ENCODE peak calls at places on chromosomes 2 and 18, in five cellular contexts. One of them, this sample, is unnamed.

GRCh38 chr2:30272761-30273573 is 41.6 kb downstream of the LBH start:
- DNase-seq in NB4: no peak
- DNase-seq in HCT116: no peak
- DNase-seq in ovary: no peak
- DNase-seq in stomach: no peak
- DNase-seq in this sample: no peak

GRCh38 chr2:153388246-153388645 is 90.3 kb downstream of the RPRM start:
- DNase-seq in HCT116: no peak
- DNase-seq in NB4: no peak
- DNase-seq in ovary: no peak
- DNase-seq in stomach: no peak
- DNase-seq in this sample: no peak

GRCh38 chr2:67666386-67667053 is 269.4 kb downstream of the ETAA1 start:
- DNase-seq in stomach: no peak
- DNase-seq in HCT116: no peak
- DNase-seq in ovary: no peak
- DNase-seq in NB4: no peak
- DNase-seq in this sample: no peak

GRCh38 chr2:102258386-102259074 is 52.8 kb upstream of the IL1RL1 start:
- DNase-seq in stomach: no peak
- DNase-seq in ovary: no peak
- DNase-seq in NB4: peak
- DNase-seq in HCT116: peak
- DNase-seq in this sample: no peak

GRCh38 chr2:100017633-100018032 is 124.8 kb downstream of the AFF3 start:
- DNase-seq in NB4: no peak
- DNase-seq in HCT116: no peak
- DNase-seq in ovary: no peak
- DNase-seq in stomach: no peak
- DNase-seq in this sample: no peak

GRCh38 chr18:53795061-53795460 is 429.4 kb downstream of the MBD2 start:
- DNase-seq in HCT116: no peak
- DNase-seq in stomach: no peak
- DNase-seq in ovary: no peak
- DNase-seq in NB4: no peak
- DNase-seq in this sample: no peak

GRCh38 chr18:58615150-58616132 is 13.4 kb downstream of the ALPK2 start:
- DNase-seq in stomach: peak
- DNase-seq in HCT116: no peak
- DNase-seq in NB4: no peak
- DNase-seq in ovary: no peak
- DNase-seq in this sample: no peak

GRCh38 chr2:27638709-27639108 is 9.9 kb downstream of the GPN1 start:
- DNase-seq in stomach: no peak
- DNase-seq in NB4: no peak
- DNase-seq in ovary: no peak
- DNase-seq in HCT116: no peak
- DNase-seq in this sample: no peak

GRCh38 chr2:80238692-80239469 is 65.7 kb downstream of the LRRTM1 start:
- DNase-seq in stomach: peak
- DNase-seq in NB4: peak
- DNase-seq in ovary: no peak
- DNase-seq in HCT116: peak
- DNase-seq in this sample: peak

GRCh38 chr2:12456293-12457151 is 260.2 kb upstream of the TRIB2 start:
- DNase-seq in HCT116: peak
- DNase-seq in NB4: peak
- DNase-seq in ovary: peak
- DNase-seq in stomach: peak
- DNase-seq in this sample: peak

GRCh38 chr2:12587228-12587627 is 129.5 kb upstream of the TRIB2 start:
- DNase-seq in ovary: no peak
- DNase-seq in stomach: no peak
- DNase-seq in NB4: no peak
- DNase-seq in HCT116: no peak
- DNase-seq in this sample: no peak

GRCh38 chr18:51447351-51447896 is 249.9 kb upstream of the MEX3C start:
- DNase-seq in HCT116: no peak
- DNase-seq in ovary: no peak
- DNase-seq in stomach: no peak
- DNase-seq in NB4: no peak
- DNase-seq in this sample: peak

GRCh38 chr2:62305421-62306176 is 109.7 kb downstream of the B3GNT2 start:
- DNase-seq in HCT116: no peak
- DNase-seq in stomach: no peak
- DNase-seq in NB4: peak
- DNase-seq in ovary: no peak
- DNase-seq in this sample: no peak

GRCh38 chr2:9215680-9216079 is 9.1 kb downstream of the ASAP2 start:
- DNase-seq in HCT116: no peak
- DNase-seq in NB4: no peak
- DNase-seq in ovary: no peak
- DNase-seq in stomach: no peak
- DNase-seq in this sample: no peak

GRCh38 chr2:164048729-164049128 is 312.9 kb upstream of the FIGN start:
- DNase-seq in HCT116: no peak
- DNase-seq in NB4: no peak
- DNase-seq in stomach: no peak
- DNase-seq in ovary: no peak
- DNase-seq in this sample: no peak

GRCh38 chr2:121286506-121286905 is 1.5 kb upstream of the TFCP2L1 start:
- DNase-seq in HCT116: no peak
- DNase-seq in NB4: peak
- DNase-seq in ovary: no peak
- DNase-seq in stomach: no peak
- DNase-seq in this sample: no peak

GRCh38 chr2:131035112-131035825 is 58.0 kb downstream of the FAM168B start:
- DNase-seq in stomach: peak
- DNase-seq in HCT116: no peak
- DNase-seq in ovary: no peak
- DNase-seq in NB4: no peak
- DNase-seq in this sample: peak

GRCh38 chr2:189624648-189625355 is 36.5 kb upstream of the ASNSD1 start:
- DNase-seq in NB4: no peak
- DNase-seq in HCT116: no peak
- DNase-seq in stomach: no peak
- DNase-seq in ovary: no peak
- DNase-seq in this sample: no peak

GRCh38 chr2:106336108-106336507 is 132.1 kb downstream of the RGPD3 start:
- DNase-seq in NB4: no peak
- DNase-seq in stomach: no peak
- DNase-seq in ovary: no peak
- DNase-seq in HCT116: no peak
- DNase-seq in this sample: no peak

GRCh38 chr2:188610827-188611226 is 319.2 kb downstream of the GULP1 start:
- DNase-seq in HCT116: no peak
- DNase-seq in NB4: peak
- DNase-seq in ovary: peak
- DNase-seq in stomach: no peak
- DNase-seq in this sample: no peak

GRCh38 chr2:98457045-98457696 is 12.5 kb downstream of the INPP4A start:
- DNase-seq in HCT116: no peak
- DNase-seq in stomach: no peak
- DNase-seq in ovary: no peak
- DNase-seq in NB4: no peak
- DNase-seq in this sample: no peak

GRCh38 chr2:50782543-50782942 is 249.4 kb downstream of the NRXN1 start:
- DNase-seq in ovary: no peak
- DNase-seq in NB4: no peak
- DNase-seq in HCT116: no peak
- DNase-seq in stomach: no peak
- DNase-seq in this sample: no peak

GRCh38 chr2:50785781-50786180 is 246.2 kb downstream of the NRXN1 start:
- DNase-seq in stomach: no peak
- DNase-seq in ovary: no peak
- DNase-seq in HCT116: no peak
- DNase-seq in NB4: no peak
- DNase-seq in this sample: no peak

GRCh38 chr2:50783116-50783515 is 248.8 kb downstream of the NRXN1 start:
- DNase-seq in ovary: no peak
- DNase-seq in NB4: no peak
- DNase-seq in stomach: no peak
- DNase-seq in HCT116: no peak
- DNase-seq in this sample: no peak

GRCh38 chr2:50787636-50788035 is 244.3 kb downstream of the NRXN1 start:
- DNase-seq in ovary: no peak
- DNase-seq in NB4: no peak
- DNase-seq in stomach: no peak
- DNase-seq in HCT116: no peak
- DNase-seq in this sample: no peak

GRCh38 chr2:50786345-50786744 is 245.6 kb downstream of the NRXN1 start:
- DNase-seq in ovary: no peak
- DNase-seq in HCT116: no peak
- DNase-seq in NB4: no peak
- DNase-seq in stomach: no peak
- DNase-seq in this sample: no peak
- TF ChIP-seq CTCF in ovary: no peak
- TF ChIP-seq CTCF in HCT116: no peak
- TF ChIP-seq CTCF in NB4: no peak
- TF ChIP-seq CTCF in stomach: no peak
- TF ChIP-seq CTCF in this sample: no peak

GRCh38 chr2:138780451-138780880 is 276 bp upstream of the NXPH2 start:
- DNase-seq in HCT116: no peak
- DNase-seq in stomach: no peak
- DNase-seq in NB4: no peak
- DNase-seq in ovary: no peak
- DNase-seq in this sample: no peak
- H3K4me3 ChIP-seq in HCT116: no peak
- H3K4me3 ChIP-seq in stomach: peak
- H3K4me3 ChIP-seq in NB4: no peak
- H3K4me3 ChIP-seq in ovary: peak
- H3K4me3 ChIP-seq in this sample: peak

GRCh38 chr2:218393750-218394290 is 5.8 kb upstream of the CTDSP1 start:
- DNase-seq in ovary: no peak
- DNase-seq in HCT116: no peak
- DNase-seq in NB4: peak
- DNase-seq in stomach: no peak
- DNase-seq in this sample: no peak
- TF ChIP-seq POLR2A in ovary: no peak
- TF ChIP-seq POLR2A in HCT116: no peak
- TF ChIP-seq POLR2A in NB4: no peak
- TF ChIP-seq POLR2A in stomach: no peak
- TF ChIP-seq POLR2A in this sample: no peak

GRCh38 chr2:138819964-138820363 is 39.8 kb upstream of the NXPH2 start:
- DNase-seq in HCT116: no peak
- DNase-seq in ovary: no peak
- DNase-seq in NB4: no peak
- DNase-seq in stomach: no peak
- DNase-seq in this sample: no peak
- TF ChIP-seq CTCF in HCT116: no peak
- TF ChIP-seq CTCF in ovary: no peak
- TF ChIP-seq CTCF in NB4: no peak
- TF ChIP-seq CTCF in stomach: no peak
- TF ChIP-seq CTCF in this sample: no peak

DNA sequence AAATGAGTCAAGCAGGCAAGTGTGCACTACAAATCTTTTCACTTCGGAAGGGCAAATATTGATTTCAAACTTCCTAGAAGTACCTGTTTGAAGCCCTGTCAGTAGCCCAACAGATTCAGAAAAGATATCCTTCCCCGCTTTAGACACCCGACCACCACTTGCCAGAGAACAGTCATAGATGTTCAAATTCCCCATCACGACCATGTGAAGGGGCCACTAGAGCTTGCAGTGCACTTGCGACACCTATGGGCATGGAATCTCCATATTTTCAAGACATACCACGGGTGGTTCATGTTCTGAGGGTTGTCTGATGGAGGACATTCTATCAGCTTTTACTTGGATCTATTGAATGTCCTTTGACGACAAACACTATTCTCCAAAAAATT is 23.8 kb downstream of the GNLY start:
- DNase-seq in stomach: no peak
- DNase-seq in ovary: no peak
- DNase-seq in HCT116: no peak
- DNase-seq in NB4: peak
- DNase-seq in this sample: no peak
- H3K4me3 ChIP-seq in stomach: no peak
- H3K4me3 ChIP-seq in ovary: no peak
- H3K4me3 ChIP-seq in HCT116: no peak
- H3K4me3 ChIP-seq in NB4: no peak
- H3K4me3 ChIP-seq in this sample: no peak

GRCh38 chr2:181891258-181891965 is at the start of gene ITPRID2:
- DNase-seq in NB4: peak
- DNase-seq in stomach: peak
- DNase-seq in HCT116: peak
- DNase-seq in ovary: peak
- DNase-seq in this sample: peak
- TF ChIP-seq POLR2A in NB4: peak
- TF ChIP-seq POLR2A in stomach: no peak
- TF ChIP-seq POLR2A in HCT116: no peak
- TF ChIP-seq POLR2A in ovary: no peak
- TF ChIP-seq POLR2A in this sample: no peak

This sample was measured in testis.